ENCODE peak calls at places on chromosomes 1 and 21, in seven cellular contexts. One of them, this sample, is unnamed.
A peak's percentile ranks its signal among the peaks of the same experiment; 100 is the strongest.

GRCh38 chr1:27464926-27465325 is 25.0 kb downstream of the WASF2 start:
- DNase-seq in GM12864: no peak
- DNase-seq in mammary epithelial cell: no peak
- DNase-seq in kidney epithelial cell: no peak
- DNase-seq in foreskin fibroblast: peak; percentile 33
- DNase-seq in AG10803: no peak
- DNase-seq in uterus: no peak
- DNase-seq in this sample: no peak

GRCh38 chr1:187959062-187959461 is 1130.3 kb downstream of the PLA2G4A start:
- DNase-seq in GM12864: no peak
- DNase-seq in mammary epithelial cell: no peak
- DNase-seq in kidney epithelial cell: no peak
- DNase-seq in foreskin fibroblast: no peak
- DNase-seq in AG10803: no peak
- DNase-seq in uterus: no peak
- DNase-seq in this sample: no peak

GRCh38 chr21:35727830-35728229 is 332.5 kb downstream of the SETD4 start:
- DNase-seq in GM12864: no peak
- DNase-seq in mammary epithelial cell: no peak
- DNase-seq in kidney epithelial cell: no peak
- DNase-seq in foreskin fibroblast: no peak
- DNase-seq in AG10803: no peak
- DNase-seq in uterus: no peak
- DNase-seq in this sample: no peak

GRCh38 chr1:100400332-100400933 is 48.1 kb downstream of the CDC14A start:
- DNase-seq in GM12864: peak; percentile 33
- DNase-seq in mammary epithelial cell: no peak
- DNase-seq in kidney epithelial cell: no peak
- DNase-seq in foreskin fibroblast: no peak
- DNase-seq in AG10803: no peak
- DNase-seq in uterus: no peak
- DNase-seq in this sample: no peak

GRCh38 chr1:202577381-202577780 is 132.9 kb downstream of the SYT2 start:
- DNase-seq in GM12864: no peak
- DNase-seq in mammary epithelial cell: no peak
- DNase-seq in kidney epithelial cell: no peak
- DNase-seq in foreskin fibroblast: peak; percentile 64
- DNase-seq in AG10803: peak; percentile 37
- DNase-seq in uterus: no peak
- DNase-seq in this sample: no peak

GRCh38 chr21:17340081-17340480 is 172.8 kb upstream of the CXADR start:
- DNase-seq in GM12864: no peak
- DNase-seq in mammary epithelial cell: peak; percentile 47
- DNase-seq in kidney epithelial cell: no peak
- DNase-seq in foreskin fibroblast: no peak
- DNase-seq in AG10803: no peak
- DNase-seq in uterus: no peak
- DNase-seq in this sample: no peak

GRCh38 chr1:78840447-78841251 is 165.9 kb downstream of the ADGRL4 start:
- DNase-seq in GM12864: no peak
- DNase-seq in mammary epithelial cell: peak; percentile 34
- DNase-seq in kidney epithelial cell: peak; percentile 60
- DNase-seq in foreskin fibroblast: peak; percentile 82
- DNase-seq in AG10803: peak; percentile 71
- DNase-seq in uterus: no peak
- DNase-seq in this sample: peak; percentile 39

GRCh38 chr1:52928083-52928404 is 968 bp downstream of the SCP2 start:
- DNase-seq in GM12864: no peak
- DNase-seq in mammary epithelial cell: no peak
- DNase-seq in kidney epithelial cell: no peak
- DNase-seq in foreskin fibroblast: no peak
- DNase-seq in AG10803: no peak
- DNase-seq in uterus: no peak
- DNase-seq in this sample: no peak

GRCh38 chr21:33815153-33815707 is 100.4 kb downstream of the ATP5PO start:
- DNase-seq in GM12864: no peak
- DNase-seq in mammary epithelial cell: no peak
- DNase-seq in kidney epithelial cell: no peak
- DNase-seq in foreskin fibroblast: no peak
- DNase-seq in AG10803: no peak
- DNase-seq in uterus: no peak
- DNase-seq in this sample: no peak

GRCh38 chr1:185646202-185646683 is 87.9 kb upstream of the HMCN1 start:
- DNase-seq in GM12864: no peak
- DNase-seq in mammary epithelial cell: peak; percentile 99
- DNase-seq in kidney epithelial cell: peak; percentile 99
- DNase-seq in foreskin fibroblast: peak; percentile 98
- DNase-seq in AG10803: peak; percentile 99
- DNase-seq in uterus: no peak
- DNase-seq in this sample: peak; percentile 96

GRCh38 chr1:119451158-119451557 is 36.2 kb downstream of the HSD3B2 start:
- DNase-seq in GM12864: no peak
- DNase-seq in mammary epithelial cell: no peak
- DNase-seq in kidney epithelial cell: no peak
- DNase-seq in foreskin fibroblast: no peak
- DNase-seq in AG10803: no peak
- DNase-seq in uterus: no peak
- DNase-seq in this sample: no peak

GRCh38 chr1:119448112-119448511 is 33.2 kb downstream of the HSD3B2 start:
- DNase-seq in GM12864: no peak
- DNase-seq in mammary epithelial cell: peak; percentile 13
- DNase-seq in kidney epithelial cell: no peak
- DNase-seq in foreskin fibroblast: no peak
- DNase-seq in AG10803: no peak
- DNase-seq in uterus: no peak
- DNase-seq in this sample: no peak

GRCh38 chr1:119452085-119452484 is 37.1 kb downstream of the HSD3B2 start:
- DNase-seq in GM12864: no peak
- DNase-seq in mammary epithelial cell: no peak
- DNase-seq in kidney epithelial cell: no peak
- DNase-seq in foreskin fibroblast: no peak
- DNase-seq in AG10803: no peak
- DNase-seq in uterus: no peak
- DNase-seq in this sample: no peak

GRCh38 chr1:119447344-119447743 is 32.4 kb downstream of the HSD3B2 start:
- DNase-seq in GM12864: no peak
- DNase-seq in mammary epithelial cell: no peak
- DNase-seq in kidney epithelial cell: no peak
- DNase-seq in foreskin fibroblast: no peak
- DNase-seq in AG10803: no peak
- DNase-seq in uterus: no peak
- DNase-seq in this sample: no peak

GRCh38 chr1:119449964-119450363 is 35.0 kb downstream of the HSD3B2 start:
- DNase-seq in GM12864: no peak
- DNase-seq in mammary epithelial cell: peak; percentile 48
- DNase-seq in kidney epithelial cell: no peak
- DNase-seq in foreskin fibroblast: no peak
- DNase-seq in AG10803: no peak
- DNase-seq in uterus: no peak
- DNase-seq in this sample: no peak
- TF ChIP-seq CTCF in GM12864: peak; percentile 19
- TF ChIP-seq CTCF in mammary epithelial cell: peak; percentile 39
- TF ChIP-seq CTCF in kidney epithelial cell: no peak
- TF ChIP-seq CTCF in foreskin fibroblast: no peak
- TF ChIP-seq CTCF in AG10803: peak; percentile 7
- TF ChIP-seq CTCF in uterus: no peak
- TF ChIP-seq CTCF in this sample: peak; percentile 3

GRCh38 chr1:205337481-205337880 is 15.9 kb upstream of the NUAK2 start:
- DNase-seq in GM12864: no peak
- DNase-seq in mammary epithelial cell: no peak
- DNase-seq in kidney epithelial cell: no peak
- DNase-seq in foreskin fibroblast: no peak
- DNase-seq in AG10803: no peak
- DNase-seq in uterus: no peak
- DNase-seq in this sample: no peak
- H3K4me3 ChIP-seq in GM12864: no peak overlapping the region
- H3K4me3 ChIP-seq in mammary epithelial cell: no peak overlapping the region
- H3K4me3 ChIP-seq in kidney epithelial cell: no peak overlapping the region
- H3K4me3 ChIP-seq in foreskin fibroblast: no peak overlapping the region
- H3K4me3 ChIP-seq in AG10803: no peak overlapping the region
- H3K4me3 ChIP-seq in uterus: no peak overlapping the region
- H3K4me3 ChIP-seq in this sample: no peak overlapping the region

DNA sequence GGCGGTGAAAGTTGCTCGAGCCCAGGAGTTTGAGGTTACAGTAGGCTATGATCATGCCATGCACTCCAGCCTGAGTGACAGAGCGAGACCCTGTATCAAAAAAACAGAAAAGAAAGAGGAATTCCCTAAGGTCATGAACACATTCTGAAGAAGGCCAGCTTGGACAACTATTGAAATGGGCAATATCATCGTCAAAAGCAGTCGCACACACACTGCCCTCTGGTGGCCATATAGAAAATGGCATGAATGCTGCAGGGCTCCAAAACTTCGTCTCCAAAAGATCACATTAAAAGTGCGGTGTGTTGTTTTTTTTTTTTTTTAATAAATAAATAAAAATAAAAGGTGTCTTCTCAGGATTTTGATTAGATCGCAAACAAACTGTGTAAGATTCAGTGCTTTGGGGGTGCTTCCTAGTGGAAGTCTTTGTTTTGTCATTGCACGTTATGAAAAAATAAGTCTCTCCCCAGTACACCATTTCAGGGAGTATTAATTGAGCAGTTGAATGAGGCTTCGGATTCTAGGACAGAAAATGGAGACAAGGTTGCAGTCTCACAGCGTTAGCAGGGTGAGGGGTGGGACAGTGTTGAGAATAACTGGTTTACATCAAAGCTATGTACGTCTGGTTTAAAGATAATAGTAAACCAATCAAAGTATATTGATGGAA is 87.5 kb upstream of the FMN2 start:
- DNase-seq in GM12864: no peak
- DNase-seq in mammary epithelial cell: no peak
- DNase-seq in kidney epithelial cell: no peak
- DNase-seq in foreskin fibroblast: peak; percentile 54
- DNase-seq in AG10803: no peak
- DNase-seq in uterus: no peak
- DNase-seq in this sample: no peak
- TF ChIP-seq CTCF in GM12864: peak; percentile 73
- TF ChIP-seq CTCF in mammary epithelial cell: peak; percentile 55
- TF ChIP-seq CTCF in kidney epithelial cell: peak; percentile 74
- TF ChIP-seq CTCF in foreskin fibroblast: peak; percentile 85
- TF ChIP-seq CTCF in AG10803: peak; percentile 85
- TF ChIP-seq CTCF in uterus: peak; percentile 45
- TF ChIP-seq CTCF in this sample: peak; percentile 82

GRCh38 chr1:92951141-92951582 is 10.1 kb downstream of the DIPK1A start:
- DNase-seq in GM12864: peak; percentile 73
- DNase-seq in mammary epithelial cell: peak; percentile 74
- DNase-seq in kidney epithelial cell: no peak
- DNase-seq in foreskin fibroblast: peak; percentile 90
- DNase-seq in AG10803: peak; percentile 88
- DNase-seq in uterus: no peak
- DNase-seq in this sample: peak; percentile 46

GRCh38 chr1:92949937-92950817 is 11.1 kb downstream of the DIPK1A start:
- DNase-seq in GM12864: peak; percentile 51
- DNase-seq in mammary epithelial cell: peak; percentile 73
- DNase-seq in kidney epithelial cell: no peak
- DNase-seq in foreskin fibroblast: peak; percentile 90
- DNase-seq in AG10803: peak; percentile 89
- DNase-seq in uterus: no peak
- DNase-seq in this sample: no peak

GRCh38 chr1:92944901-92945747 is 16.1 kb downstream of the DIPK1A start:
- DNase-seq in GM12864: no peak
- DNase-seq in mammary epithelial cell: no peak
- DNase-seq in kidney epithelial cell: no peak
- DNase-seq in foreskin fibroblast: no peak
- DNase-seq in AG10803: no peak
- DNase-seq in uterus: no peak
- DNase-seq in this sample: no peak

GRCh38 chr1:92945748-92946270 is 15.5 kb downstream of the DIPK1A start:
- DNase-seq in GM12864: no peak
- DNase-seq in mammary epithelial cell: no peak
- DNase-seq in kidney epithelial cell: no peak
- DNase-seq in foreskin fibroblast: no peak
- DNase-seq in AG10803: no peak
- DNase-seq in uterus: no peak
- DNase-seq in this sample: no peak

DNA sequence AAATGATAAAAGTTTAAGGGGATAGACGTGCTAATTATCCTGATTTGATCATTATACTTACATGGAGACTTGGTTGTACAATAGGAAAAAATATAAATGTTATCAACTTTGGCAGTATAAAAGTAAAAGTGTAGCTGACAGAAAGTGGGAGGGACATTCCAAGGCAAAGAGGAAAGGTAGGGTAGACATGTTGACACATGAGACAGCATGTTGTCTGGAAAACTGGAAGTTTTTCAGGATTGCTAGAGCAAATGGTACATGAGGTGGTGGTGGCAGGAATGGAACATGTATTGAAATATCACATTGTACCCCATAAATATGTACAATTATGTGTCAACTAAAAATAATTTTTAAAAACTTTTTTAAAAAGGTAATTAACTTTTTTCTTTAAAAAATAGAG is 13.2 kb downstream of the DIPK1A start:
- DNase-seq in GM12864: no peak
- DNase-seq in mammary epithelial cell: peak; percentile 33
- DNase-seq in kidney epithelial cell: no peak
- DNase-seq in foreskin fibroblast: no peak
- DNase-seq in AG10803: no peak
- DNase-seq in uterus: no peak
- DNase-seq in this sample: no peak
- H3K4me3 ChIP-seq in GM12864: no peak overlapping the region
- H3K4me3 ChIP-seq in mammary epithelial cell: no peak overlapping the region
- H3K4me3 ChIP-seq in kidney epithelial cell: no peak overlapping the region
- H3K4me3 ChIP-seq in foreskin fibroblast: no peak overlapping the region
- H3K4me3 ChIP-seq in AG10803: no peak overlapping the region
- H3K4me3 ChIP-seq in uterus: no peak overlapping the region
- H3K4me3 ChIP-seq in this sample: no peak overlapping the region

DNA sequence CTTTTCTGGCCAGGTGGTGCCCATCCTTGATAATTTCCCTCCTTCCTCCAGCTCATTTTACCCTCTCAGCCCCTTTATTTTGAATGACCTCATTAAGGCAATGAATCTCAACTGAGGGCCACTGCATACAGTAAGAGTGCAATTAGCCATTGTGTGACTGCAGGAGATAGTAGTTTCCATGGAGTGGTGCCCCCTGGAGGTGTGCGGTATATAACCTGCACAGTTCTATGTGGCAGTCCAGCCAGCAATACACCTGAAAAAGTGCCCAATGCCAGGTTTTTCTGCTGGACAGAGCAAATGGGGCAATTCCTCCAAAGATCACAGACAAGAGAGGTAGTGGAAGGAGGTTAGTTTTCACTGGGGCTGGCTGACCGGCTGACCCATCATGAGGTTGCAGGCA is 25.9 kb upstream of the LRRC38 start:
- DNase-seq in GM12864: no peak
- DNase-seq in mammary epithelial cell: no peak
- DNase-seq in kidney epithelial cell: no peak
- DNase-seq in foreskin fibroblast: no peak
- DNase-seq in AG10803: no peak
- DNase-seq in uterus: no peak
- DNase-seq in this sample: no peak
- TF ChIP-seq CTCF in GM12864: no peak
- TF ChIP-seq CTCF in mammary epithelial cell: no peak
- TF ChIP-seq CTCF in kidney epithelial cell: no peak
- TF ChIP-seq CTCF in foreskin fibroblast: no peak
- TF ChIP-seq CTCF in AG10803: no peak
- TF ChIP-seq CTCF in uterus: no peak
- TF ChIP-seq CTCF in this sample: no peak

DNA sequence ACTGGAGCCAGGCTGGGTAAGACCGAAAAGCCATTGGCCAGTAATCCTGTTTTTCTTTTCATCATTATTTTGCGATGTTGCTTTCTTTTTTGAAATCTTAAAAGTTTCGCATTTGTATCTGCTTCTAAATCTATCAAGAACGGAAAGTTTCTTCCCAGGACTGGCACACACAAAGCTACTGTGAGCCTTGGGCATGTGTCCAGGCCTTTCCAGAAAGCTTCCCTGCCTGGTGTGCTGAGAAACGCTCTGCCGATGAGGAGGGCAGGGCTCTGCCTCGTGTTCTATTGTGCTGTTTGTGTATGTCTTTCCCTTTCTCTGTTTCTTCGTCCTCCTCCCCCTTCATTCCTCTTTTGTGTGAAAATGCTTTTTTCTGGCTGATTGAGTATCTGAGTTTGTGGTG is 72.4 kb downstream of the RGL1 start:
- DNase-seq in GM12864: no peak
- DNase-seq in mammary epithelial cell: no peak
- DNase-seq in kidney epithelial cell: no peak
- DNase-seq in foreskin fibroblast: peak; percentile 77
- DNase-seq in AG10803: peak; percentile 67
- DNase-seq in uterus: peak; percentile 58
- DNase-seq in this sample: no peak
- H3K4me3 ChIP-seq in GM12864: no peak overlapping the region
- H3K4me3 ChIP-seq in mammary epithelial cell: no peak overlapping the region
- H3K4me3 ChIP-seq in kidney epithelial cell: no peak overlapping the region
- H3K4me3 ChIP-seq in foreskin fibroblast: peak overlapping the region; percentile 33
- H3K4me3 ChIP-seq in AG10803: peak overlapping the region; percentile 42
- H3K4me3 ChIP-seq in uterus: peak overlapping the region; percentile 31
- H3K4me3 ChIP-seq in this sample: no peak overlapping the region

This sample was measured in AG09309.